ENCODE peak calls at places on chromosomes 2 and 18, in six cellular contexts. W is fibroblast of mammary gland, J is upper lobe of left lung, D is lower lobe of right lung, Q is tibial artery, K is astrocyte of the spinal cord. Z is an unnamed sample.

GRCh38 chr18:58527116-58528010 is 101.5 kb downstream of the ALPK2 start:
- DNase-seq in W (peak), J (no peak), D (no peak), Q (no peak), K (peak), Z (no peak)

GRCh38 chr2:64348386-64349142 is 105.4 kb upstream of the LGALSL start:
- DNase-seq in W (peak), J (no peak), D (no peak), Q (no peak), K (peak), Z (no peak)

GRCh38 chr2:199883474-199884212 is 27.4 kb upstream of the C2orf69 start:
- DNase-seq in W (peak), J (no peak), D (no peak), Q (no peak), K (no peak), Z (no peak)

GRCh38 chr2:34332813-34333212 is 733.7 kb upstream of the FAM98A start:
- DNase-seq in W (no peak), J (no peak), D (no peak), Q (no peak), K (no peak), Z (no peak)

GRCh38 chr2:52365946-52366345 is 1334.0 kb upstream of the NRXN1 start:
- DNase-seq in W (no peak), J (no peak), D (no peak), Q (no peak), K (no peak), Z (no peak)

GRCh38 chr2:144544053-144544452 is 24.1 kb upstream of the ZEB2 start:
- DNase-seq in W (no peak), J (no peak), D (no peak), Q (no peak), K (no peak), Z (no peak)

GRCh38 chr2:73253901-73254300 is 19.8 kb downstream of the CCT7 start:
- DNase-seq in W (no peak), J (no peak), D (no peak), Q (peak), K (no peak), Z (no peak)

GRCh38 chr2:105804266-105804665 is 59.6 kb downstream of the NCK2 start:
- DNase-seq in W (no peak), J (no peak), D (no peak), Q (no peak), K (peak), Z (no peak)

GRCh38 chr2:79139423-79139822 is 19.1 kb downstream of the REG1A start:
- DNase-seq in W (no peak), J (no peak), D (no peak), Q (no peak), K (no peak), Z (no peak)

GRCh38 chr2:38581193-38582147 is 21.3 kb downstream of the HNRNPLL start:
- DNase-seq in W (peak), J (no peak), D (peak), Q (no peak), K (peak), Z (no peak)

GRCh38 chr2:25259744-25260124 is 82.0 kb downstream of the DNMT3A start:
- DNase-seq in W (no peak), J (no peak), D (no peak), Q (no peak), K (no peak), Z (no peak)

GRCh38 chr2:53442783-53443182 is 324.8 kb upstream of the CHAC2 start:
- DNase-seq in W (no peak), J (peak), D (no peak), Q (no peak), K (no peak), Z (no peak)

GRCh38 chr2:228866044-228866443 is 405.0 kb downstream of the PID1 start:
- DNase-seq in W (no peak), J (peak), D (no peak), Q (no peak), K (no peak), Z (no peak)
- TF ChIP-seq CTCF in W (no peak), J (no peak), D (no peak), Q (no peak), K (no peak), Z (no peak)

DNA sequence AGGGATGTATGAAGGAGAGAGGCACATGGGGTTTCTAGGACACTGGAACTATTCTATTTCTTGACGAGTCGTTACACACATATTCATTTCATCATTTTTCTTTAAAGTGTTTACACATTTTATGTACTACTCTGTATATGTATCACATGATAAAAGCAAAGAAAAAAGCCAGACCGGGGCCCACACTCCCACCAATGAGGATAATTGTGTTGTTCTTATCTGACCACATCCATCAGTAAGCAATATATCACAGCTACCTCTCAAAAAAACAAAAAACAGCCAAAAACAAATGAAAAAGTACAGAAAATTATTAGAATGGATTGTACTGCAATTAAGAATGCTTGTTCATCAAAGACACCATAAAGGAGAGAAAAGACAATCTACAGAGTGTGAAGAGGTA is 14.2 kb upstream of the CNRIP1 start:
- DNase-seq in W (no peak), J (no peak), D (no peak), Q (no peak), K (no peak), Z (no peak)
- TF ChIP-seq CTCF in W (no peak), J (no peak), D (no peak), Q (no peak), K (no peak), Z (no peak)

GRCh38 chr2:198143156-198143555 is 338.8 kb downstream of the PLCL1 start:
- DNase-seq in W (no peak), J (no peak), D (no peak), Q (no peak), K (no peak), Z (no peak)
- TF ChIP-seq CTCF in W (no peak), J (no peak), D (no peak), Q (no peak), K (no peak), Z (no peak)

GRCh38 chr2:21924640-21925285 is 801.0 kb downstream of the TDRD15 start:
- DNase-seq in W (no peak), J (no peak), D (no peak), Q (no peak), K (no peak), Z (no peak)

GRCh38 chr2:21930224-21930623 is 806.5 kb downstream of the TDRD15 start:
- DNase-seq in W (no peak), J (no peak), D (no peak), Q (no peak), K (no peak), Z (no peak)

DNA sequence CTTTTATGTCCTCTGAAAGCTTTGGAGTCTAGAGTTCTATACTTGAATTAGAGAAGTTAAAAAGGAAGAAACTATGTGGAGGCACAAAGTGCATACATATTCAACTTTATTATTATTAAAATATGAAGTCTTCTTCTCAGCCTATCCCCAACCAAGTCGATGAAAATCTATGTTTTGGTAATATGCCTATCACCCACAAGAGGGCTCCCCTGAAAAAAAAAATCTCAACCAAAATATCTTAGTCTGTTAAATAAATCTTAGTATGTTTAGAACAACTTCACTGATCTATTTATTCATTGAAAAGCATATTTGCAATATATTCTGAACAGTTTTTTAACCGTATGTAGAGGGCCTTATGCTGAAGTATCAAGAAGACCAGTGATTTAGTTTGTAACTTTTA is 804.5 kb downstream of the TDRD15 start:
- DNase-seq in W (no peak), J (no peak), D (no peak), Q (no peak), K (no peak), Z (no peak)
- TF ChIP-seq CTCF in W (no peak), J (no peak), D (no peak), Q (no peak), K (no peak), Z (peak)